ENCODE peak calls at places on chromosome 16, in eight cellular contexts. U, Z, H, I, O, T, N and K are unnamed samples.

GRCh38 chr16:726438-727290 is at the start of the genes CCDC78 and HAGHL:
- DNase-seq in T (peak; percentile 33), H (no peak), U (peak; percentile 52), I (no peak), Z (peak; percentile 52), O (no peak), N (peak; percentile 12), K (peak; percentile 37)

GRCh38 chr16:14401839-14402115 is 228.3 kb downstream of the PARN start:
- DNase-seq in U (no peak), N (no peak), O (no peak), T (no peak), I (no peak), H (no peak), Z (no peak), K (no peak)

GRCh38 chr16:57388359-57389086 is 16.0 kb upstream of the CCL17 start:
- DNase-seq in I (no peak), O (no peak), H (no peak), T (no peak), N (no peak), U (no peak), Z (no peak), K (no peak)

GRCh38 chr16:78985736-78986605 is 614.6 kb downstream of the MAF start:
- DNase-seq in H (no peak), I (no peak), Z (no peak), N (no peak), U (no peak), O (no peak), T (no peak), K (no peak)

GRCh38 chr16:1280783-1281182 is 24.9 kb downstream of the TPSD1 start:
- DNase-seq in O (no peak), N (no peak), I (no peak), H (no peak), Z (no peak), T (no peak), U (no peak), K (no peak)

GRCh38 chr16:64428463-64428862 is 693.4 kb downstream of the CDH11 start:
- DNase-seq in I (no peak), T (no peak), O (no peak), U (peak; percentile 14), Z (no peak), N (no peak), H (no peak), K (no peak)

GRCh38 chr16:68247400-68247799 is 2.2 kb downstream of the PLA2G15 start:
- DNase-seq in O (no peak), H (no peak), T (no peak), U (no peak), Z (no peak), N (no peak), I (no peak), K (no peak)

GRCh38 chr16:11092788-11093577 is 148.6 kb downstream of the CLEC16A start:
- DNase-seq in H (no peak), I (no peak), Z (no peak), O (no peak), T (no peak), N (no peak), U (no peak), K (no peak)

GRCh38 chr16:67606632-67607031 is 38.3 kb upstream of the CARMIL2 start:
- DNase-seq in O (no peak), I (no peak), Z (no peak), U (no peak), T (no peak), N (no peak), H (no peak), K (no peak)

GRCh38 chr16:30526137-30526822 is at the start of gene ZNF768:
- DNase-seq in I (no peak), Z (no peak), O (peak; percentile 57), H (peak; percentile 59), U (peak; percentile 37), T (no peak), N (no peak), K (no peak)

GRCh38 chr16:89710709-89711564 is 9.4 kb upstream of the SPATA2L start:
- DNase-seq in Z (no peak), O (no peak), H (no peak), U (no peak), T (no peak), I (no peak), N (no peak), K (no peak)